ENCODE peak calls at places on chromosomes 1 and 21, in six cellular contexts. U is left lung, K is NT2/D1, C is AG09309, W is cardiac fibroblast, Q is heart left ventricle. E is an unnamed sample.
A peak's percentile ranks its signal among the peaks of the same experiment; 100 is the strongest.

GRCh38 chr1:59061876-59062275 is 235.0 kb upstream of the FGGY start:
- DNase-seq in C (peak; percentile 85), U (no peak), Q (peak; percentile 76), W (peak; percentile 98), K (no peak), E (no peak)

GRCh38 chr1:3670823-3671251 is 18.5 kb downstream of the TP73 start:
- DNase-seq in W (no peak), U (peak; percentile 55), Q (peak; percentile 11), C (no peak), K (no peak), E (no peak)

GRCh38 chr1:27597511-27598216 is 6.3 kb downstream of the AHDC1 start:
- DNase-seq in Q (no peak), C (no peak), U (no peak), K (no peak), W (no peak), E (no peak)

GRCh38 chr1:189637041-189637440 is 840.6 kb downstream of the BRINP3 start:
- DNase-seq in U (no peak), W (no peak), C (no peak), Q (no peak), K (no peak), E (no peak)

GRCh38 chr1:221039616-221040015 is 160.4 kb downstream of the HLX start:
- DNase-seq in U (no peak), Q (no peak), W (peak; percentile 78), C (no peak), K (peak; percentile 66), E (no peak)

GRCh38 chr1:30618335-30618747 is 105.0 kb downstream of the MATN1 start:
- DNase-seq in U (no peak), K (no peak), W (no peak), C (no peak), Q (no peak), E (peak; percentile 98)

GRCh38 chr1:57018119-57018518 is 52.3 kb upstream of the C8B start:
- DNase-seq in U (no peak), Q (no peak), C (no peak), K (no peak), W (no peak), E (no peak)

GRCh38 chr1:24828887-24829192 is 83.6 kb downstream of the CLIC4 start:
- DNase-seq in K (no peak), W (no peak), U (no peak), C (no peak), Q (no peak), E (no peak)

GRCh38 chr1:41739061-41739955 is 179.4 kb downstream of the HIVEP3 start:
- DNase-seq in K (no peak), W (peak; percentile 73), C (no peak), Q (peak; percentile 80), U (peak; percentile 97), E (no peak)

GRCh38 chr1:1059494-1060280 is 14.4 kb downstream of the RNF223 start:
- DNase-seq in U (peak; percentile 96), K (no peak), Q (peak; percentile 86), C (no peak), W (peak; percentile 69), E (no peak)

GRCh38 chr1:92310185-92310597 is 11.3 kb downstream of the RPAP2 start:
- DNase-seq in C (no peak), W (peak; percentile 62), K (no peak), U (no peak), Q (no peak), E (no peak)

GRCh38 chr1:115314111-115314510 is 23.9 kb downstream of the NGF start:
- DNase-seq in K (no peak), Q (no peak), W (no peak), U (no peak), C (no peak), E (no peak)

GRCh38 chr1:66336641-66336991 is 197.3 kb upstream of the SGIP1 start:
- DNase-seq in K (no peak), C (no peak), U (no peak), W (no peak), Q (no peak), E (no peak)
- H3K4me3 ChIP-seq in K (no peak overlapping the region), C (no peak overlapping the region), U (peak overlapping the region; percentile 58), W (no peak overlapping the region), Q (no peak overlapping the region), E (no peak overlapping the region)

DNA sequence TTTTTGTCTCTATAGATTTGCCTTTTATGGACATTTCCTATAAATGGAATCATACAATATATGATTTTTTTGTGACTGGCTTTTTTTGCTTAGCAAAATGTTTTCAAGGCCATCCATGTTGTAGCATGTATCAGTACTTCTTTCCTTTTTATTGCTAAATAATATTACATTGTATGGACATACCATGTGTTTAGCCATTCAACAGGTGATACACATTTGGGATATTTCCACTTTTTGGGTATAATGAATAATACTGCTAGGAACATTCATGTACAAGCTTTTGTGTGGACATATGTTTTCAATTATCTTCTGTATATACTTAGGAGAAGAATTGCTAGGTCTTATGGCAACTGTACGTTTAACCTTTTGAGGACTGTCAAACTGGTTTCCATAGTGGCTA is 47.4 kb downstream of the RIMS3 start:
- DNase-seq in C (no peak), K (no peak), U (no peak), Q (no peak), W (no peak), E (no peak)
- H3K4me3 ChIP-seq in C (no peak overlapping the region), K (no peak overlapping the region), U (no peak overlapping the region), Q (no peak overlapping the region), W (no peak overlapping the region), E (no peak overlapping the region)

DNA sequence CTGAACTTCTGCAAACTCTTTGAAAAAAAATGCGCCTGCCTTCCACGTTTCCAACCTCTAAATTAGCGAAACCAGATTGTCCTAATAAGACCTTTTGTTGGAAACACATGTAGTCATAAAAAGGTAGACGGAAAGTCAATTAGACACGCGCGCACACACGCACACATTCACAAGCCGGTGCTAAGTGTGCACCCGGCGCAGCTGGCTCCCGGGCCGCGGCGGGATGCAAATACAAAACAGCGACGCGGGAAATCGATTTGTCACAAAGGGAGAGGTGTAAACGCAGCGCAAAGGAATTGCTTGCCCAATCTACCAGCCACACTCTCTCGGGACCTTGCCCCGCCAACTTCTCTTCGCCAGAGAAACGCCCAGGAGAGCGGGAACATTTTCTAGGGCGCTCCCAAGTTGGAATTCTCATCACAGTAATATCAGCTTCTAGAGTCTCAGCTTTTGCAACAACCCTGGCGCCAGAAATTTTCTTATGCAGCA is 4.4 kb downstream of the PRRX1 start:
- DNase-seq in K (no peak), C (no peak), U (no peak), W (peak; percentile 56), Q (no peak), E (no peak)
- H3K4me3 ChIP-seq in K (no peak overlapping the region), C (peak overlapping the region; percentile 91), U (no peak overlapping the region), W (peak overlapping the region; percentile 32), Q (peak overlapping the region; percentile 22), E (no peak overlapping the region)

GRCh38 chr1:10252508-10252907 is 42.1 kb downstream of the KIF1B start:
- DNase-seq in W (peak; percentile 47), U (no peak), Q (no peak), C (no peak), K (no peak), E (no peak)

GRCh38 chr1:10253149-10253548 is 42.8 kb downstream of the KIF1B start:
- DNase-seq in K (no peak), Q (no peak), W (no peak), U (no peak), C (no peak), E (no peak)

GRCh38 chr1:10251325-10252103 is 41.1 kb downstream of the KIF1B start:
- DNase-seq in Q (no peak), W (peak; percentile 70), C (no peak), K (no peak), U (no peak), E (no peak)

GRCh38 chr1:10249808-10250457 is 39.6 kb downstream of the KIF1B start:
- DNase-seq in C (no peak), Q (no peak), U (no peak), W (no peak), K (no peak), E (no peak)

DNA sequence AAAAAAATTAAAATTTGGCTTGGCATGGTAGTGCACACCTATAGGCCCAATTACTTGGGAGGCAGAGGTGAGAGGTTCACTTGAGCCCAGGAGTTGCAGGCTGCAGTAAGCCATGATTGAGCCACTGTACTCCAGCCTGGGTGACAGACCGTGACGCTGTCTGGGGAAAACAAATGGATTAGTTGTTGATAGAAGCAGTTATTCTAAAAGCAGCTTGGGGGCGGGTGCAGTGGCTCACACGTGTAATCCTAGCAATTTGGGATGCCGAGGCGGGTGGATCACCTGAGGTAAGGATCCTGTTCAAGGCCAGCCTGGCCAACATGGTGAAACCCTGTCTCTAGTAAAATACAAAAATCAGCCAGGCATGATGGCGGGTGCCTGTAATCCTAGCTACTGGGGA is 40.3 kb downstream of the KIF1B start:
- DNase-seq in C (no peak), W (no peak), Q (no peak), U (no peak), K (no peak), E (no peak)
- H3K4me3 ChIP-seq in C (no peak overlapping the region), W (no peak overlapping the region), Q (no peak overlapping the region), U (no peak overlapping the region), K (no peak overlapping the region), E (no peak overlapping the region)

GRCh38 chr21:44942566-44942965 is 2.7 kb downstream of the SLX9 start:
- DNase-seq in U (no peak), K (no peak), C (no peak), W (no peak), Q (no peak), E (no peak)

GRCh38 chr21:44939532-44940115 is at the start of gene SLX9:
- DNase-seq in C (peak; percentile 20), K (peak; percentile 89), Q (peak; percentile 83), W (peak; percentile 73), U (peak; percentile 93), E (no peak)

GRCh38 chr21:44943005-44943685 is 3.3 kb downstream of the SLX9 start:
- DNase-seq in U (no peak), Q (no peak), K (no peak), W (no peak), C (no peak), E (no peak)

GRCh38 chr21:44940116-44940631 is 345 bp downstream of the SLX9 start:
- DNase-seq in K (no peak), U (no peak), W (no peak), Q (peak; percentile 28), C (no peak), E (no peak)

DNA sequence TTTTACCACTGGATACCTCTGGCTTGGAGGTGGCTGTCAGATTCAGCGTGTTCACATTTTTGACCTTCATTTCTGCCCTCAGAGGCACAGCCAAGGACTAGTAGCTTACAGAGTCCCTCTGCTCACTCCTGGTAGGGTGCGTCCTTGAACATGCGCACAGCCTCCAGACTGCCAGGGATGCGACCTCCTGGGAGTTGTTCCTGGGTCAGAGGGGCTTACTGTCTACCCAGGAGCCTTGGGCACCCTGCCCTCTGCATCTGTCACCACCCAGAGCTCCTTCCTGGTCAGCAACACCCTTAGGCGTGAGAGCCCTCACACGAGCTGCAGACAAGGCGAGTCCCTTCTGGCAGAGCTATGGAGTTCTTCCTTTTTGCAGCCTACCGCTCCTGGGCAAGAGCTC is 1.7 kb downstream of the SLX9 start:
- DNase-seq in K (no peak), U (no peak), W (no peak), C (no peak), Q (peak; percentile 28), E (no peak)
- H3K4me3 ChIP-seq in K (no peak overlapping the region), U (no peak overlapping the region), W (no peak overlapping the region), C (no peak overlapping the region), Q (peak overlapping the region; percentile 78), E (no peak overlapping the region)

E was measured in keratinocyte.